ENCODE peak calls at places on chromosomes 16 and 17, in six cellular contexts. Q, S, Y, D, J and R are unnamed samples.

GRCh38 chr17:32771396-32771795 is 105.5 kb downstream of the MYO1D start:
- DNase-seq in Y (no peak), S (no peak), Q (no peak), D (peak), J (no peak), R (no peak)

GRCh38 chr16:27315333-27316037 is 1.7 kb downstream of the IL4R start:
- DNase-seq in Q (no peak), J (peak), D (peak), Y (peak), S (peak), R (peak)

GRCh38 chr17:56742601-56743000 is 91.1 kb downstream of the C17orf67 start:
- DNase-seq in Q (no peak), Y (no peak), J (no peak), S (no peak), D (peak), R (no peak)

GRCh38 chr17:44063704-44064639 is 2.5 kb downstream of the LSM12 start:
- DNase-seq in S (no peak), D (no peak), J (no peak), Y (no peak), Q (no peak), R (no peak)

GRCh38 chr16:19912445-19913305 is 28.0 kb upstream of the GPRC5B start:
- DNase-seq in D (peak), Q (no peak), S (no peak), J (peak), Y (no peak), R (no peak)

GRCh38 chr17:61510991-61511390 is 58.8 kb downstream of the TBX4 start:
- DNase-seq in J (no peak), Q (no peak), D (no peak), Y (no peak), S (no peak), R (no peak)

GRCh38 chr16:83019963-83020362 is 393.2 kb downstream of the CDH13 start:
- DNase-seq in S (no peak), D (no peak), J (no peak), Q (no peak), Y (no peak), R (no peak)

GRCh38 chr17:4161560-4162221 is 18.7 kb downstream of the CYB5D2 start:
- DNase-seq in D (no peak), S (no peak), Y (no peak), Q (no peak), J (peak), R (no peak)

GRCh38 chr17:52384695-52385094 is 226.2 kb upstream of the CA10 start:
- DNase-seq in D (no peak), J (no peak), Y (no peak), S (no peak), Q (no peak), R (no peak)

GRCh38 chr16:3580686-3581085 is 3.5 kb upstream of the NLRC3 start:
- DNase-seq in Q (no peak), J (peak), D (no peak), S (no peak), Y (no peak), R (no peak)

GRCh38 chr16:65737831-65738230 is 616.0 kb upstream of the CDH11 start:
- DNase-seq in S (no peak), J (no peak), D (no peak), Q (peak), Y (no peak), R (no peak)

GRCh38 chr16:30893082-30893743 is 664 bp downstream of the BCL7C start:
- DNase-seq in D (no peak), Y (peak), Q (no peak), J (peak), S (peak), R (no peak)

GRCh38 chr17:29090746-29091395 is 47.9 kb downstream of the PIPOX start:
- DNase-seq in Q (no peak), J (no peak), Y (no peak), S (no peak), D (no peak), R (no peak)
- TF ChIP-seq CTCF in Q (no peak), J (no peak), Y (no peak), S (no peak), D (no peak), R (no peak)

GRCh38 chr16:67014641-67015315 is 14.2 kb upstream of the CBFB start:
- DNase-seq in S (peak), D (no peak), Q (peak), J (peak), Y (peak), R (no peak)
- H3K4me3 ChIP-seq in S (peak), D (no peak), Q (no peak), J (peak), Y (peak), R (no peak)

GRCh38 chr17:82896071-82897000 is 56.5 kb upstream of the ZNF750 start:
- DNase-seq in D (no peak), Y (no peak), Q (no peak), J (no peak), S (no peak), R (no peak)

GRCh38 chr17:82895087-82895486 is 55.3 kb upstream of the ZNF750 start:
- DNase-seq in J (no peak), S (no peak), Y (no peak), Q (no peak), D (no peak), R (no peak)

GRCh38 chr17:82899941-82900340 is 60.1 kb upstream of the ZNF750 start:
- DNase-seq in J (no peak), Y (no peak), S (no peak), Q (no peak), D (no peak), R (no peak)

GRCh38 chr17:82898976-82899514 is 59.2 kb upstream of the ZNF750 start:
- DNase-seq in Y (no peak), S (no peak), Q (no peak), D (no peak), J (no peak), R (no peak)

GRCh38 chr17:82897514-82898249 is 57.9 kb upstream of the ZNF750 start:
- DNase-seq in S (no peak), J (no peak), Q (no peak), D (no peak), Y (no peak), R (no peak)
- TF ChIP-seq CTCF in S (no peak), J (no peak), Q (no peak), D (no peak), Y (no peak), R (no peak)

DNA sequence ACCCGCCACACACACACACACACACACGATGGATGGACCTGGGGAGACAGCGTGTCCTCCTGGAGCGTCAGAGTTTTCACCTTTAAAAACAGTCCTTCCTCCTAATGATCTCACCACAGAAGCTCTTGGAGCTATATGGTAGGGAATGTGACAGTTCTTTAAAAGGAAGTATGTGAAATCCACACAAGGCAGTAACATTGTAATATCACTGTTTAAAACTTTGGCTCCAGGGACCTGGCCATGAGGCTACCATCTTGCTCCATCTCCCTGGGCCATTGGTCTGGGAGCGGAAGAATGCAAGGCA is 302.4 kb downstream of the SOX9 start:
- DNase-seq in D (no peak), J (no peak), Q (no peak), Y (no peak), S (no peak), R (no peak)
- H3K4me3 ChIP-seq in D (no peak), J (no peak), Q (no peak), Y (no peak), S (no peak), R (no peak)

DNA sequence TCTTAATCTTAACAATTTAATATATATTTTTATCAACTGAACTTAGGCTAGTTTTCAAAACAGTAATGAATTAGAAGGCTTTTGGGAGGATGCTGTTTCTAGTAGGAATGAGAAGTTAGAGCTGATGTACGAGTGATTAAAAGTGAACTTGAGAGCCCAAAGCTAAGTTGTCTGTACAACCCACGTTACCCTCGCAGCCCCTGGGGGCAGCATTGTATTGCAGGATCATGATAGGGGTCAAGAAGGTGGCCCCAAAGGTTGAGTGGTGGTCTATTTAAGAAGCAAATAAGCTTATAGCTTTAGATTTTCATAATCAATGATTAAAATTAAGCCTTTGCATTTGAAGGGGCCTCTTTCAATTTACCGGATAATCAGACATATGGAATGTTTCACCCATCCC is 33.7 kb upstream of the ALDH3A2 start:
- DNase-seq in Q (no peak), S (no peak), Y (no peak), D (no peak), J (peak), R (no peak)
- TF ChIP-seq CTCF in Q (no peak), S (no peak), Y (no peak), D (no peak), J (peak), R (no peak)